ENCODE peak calls at places on chromosomes 11 and 22, in five cellular contexts. P is right lobe of liver, F is ovary, Y is transverse colon, K is psoas muscle. I is an unnamed sample. For H3K9me3, the result is how much of the 10 kb centered on the place peaks cover.

GRCh38 chr11:66787934-66788758 is 55.1 kb upstream of the RCE1 start:
- DNase-seq in P (no peak), F (no peak), Y (no peak), K (no peak), I (no peak)

GRCh38 chr22:20654343-20655208 is 119.3 kb upstream of the SERPIND1 start:
- DNase-seq in P (no peak), F (no peak), Y (no peak), K (no peak), I (peak)

GRCh38 chr11:12599408-12600143 is 74.6 kb upstream of the TEAD1 start:
- DNase-seq in P (peak), F (peak), Y (peak), K (peak), I (peak)

GRCh38 chr11:45801723-45802315 is 3.1 kb upstream of the SLC35C1 start:
- DNase-seq in P (no peak), F (no peak), Y (peak), K (no peak), I (no peak)

GRCh38 chr22:30828187-30829155 is 133.8 kb downstream of the OSBP2 start:
- DNase-seq in P (no peak), F (no peak), Y (no peak), K (no peak), I (no peak)

GRCh38 chr11:14318581-14318981 is 40.4 kb downstream of the RRAS2 start:
- DNase-seq in P (no peak), F (no peak), Y (no peak), K (no peak), I (no peak)

GRCh38 chr11:96827164-96827563 is 437.4 kb downstream of the JRKL start:
- DNase-seq in P (no peak), F (no peak), Y (no peak), K (no peak), I (peak)

GRCh38 chr11:112644410-112645131 is 316.6 kb upstream of the NCAM1 start:
- DNase-seq in P (no peak), F (no peak), Y (no peak), K (no peak), I (no peak)

GRCh38 chr22:45483918-45484499 is 18.7 kb upstream of the FBLN1 start:
- DNase-seq in P (peak), F (no peak), Y (no peak), K (no peak), I (no peak)

GRCh38 chr11:11293798-11294611 is 59.0 kb downstream of the CSNK2A3 start:
- DNase-seq in P (no peak), F (no peak), Y (no peak), K (no peak), I (no peak)

GRCh38 chr22:33381531-33382406 is 323.6 kb upstream of the SYN3 start:
- DNase-seq in P (no peak), F (no peak), Y (no peak), K (no peak), I (no peak)

GRCh38 chr11:101866619-101867491 is 48.0 kb upstream of the CEP126 start:
- DNase-seq in P (no peak), F (no peak), Y (no peak), K (no peak), I (no peak)

GRCh38 chr11:46682773-46683752 is 17.4 kb downstream of the ARHGAP1 start:
- DNase-seq in P (peak), F (no peak), Y (no peak), K (no peak), I (no peak)

GRCh38 chr22:24772493-24773220 is 1.9 kb downstream of the PIWIL3 start:
- DNase-seq in P (no peak), F (no peak), Y (no peak), K (no peak), I (no peak)

GRCh38 chr11:61752117-61752924 is at the start of gene MYRF:
- DNase-seq in P (no peak), F (peak), Y (peak), K (peak), I (peak)

GRCh38 chr11:31655483-31655882 is 145.9 kb downstream of the ELP4 start:
- DNase-seq in P (no peak), F (no peak), Y (no peak), K (no peak), I (no peak)

GRCh38 chr22:22578702-22579424 is 19.8 kb upstream of the PRAME start:
- DNase-seq in P (no peak), F (no peak), Y (no peak), K (peak), I (no peak)

GRCh38 chr22:23215294-23216204 is 35.2 kb downstream of the BCR start:
- DNase-seq in P (no peak), F (no peak), Y (no peak), K (no peak), I (peak)

GRCh38 chr11:66467756-66468155 is 1.1 kb downstream of the PELI3 start:
- DNase-seq in P (no peak), F (no peak), Y (peak), K (no peak), I (peak)

GRCh38 chr11:65398362-65398910 is 12.0 kb downstream of the FRMD8 start:
- DNase-seq in P (no peak), F (no peak), Y (no peak), K (no peak), I (no peak)
- H3K9me3 ChIP-seq in P (under half), F (under half), Y (under half), K (under half), I (under half)

GRCh38 chr11:71372693-71373657 is 75.2 kb downstream of the DHCR7 start:
- DNase-seq in P (no peak), F (no peak), Y (no peak), K (no peak), I (no peak)
- TF ChIP-seq CTCF in P (peak), F (no peak), Y (no peak), K (peak), I (peak)

DNA sequence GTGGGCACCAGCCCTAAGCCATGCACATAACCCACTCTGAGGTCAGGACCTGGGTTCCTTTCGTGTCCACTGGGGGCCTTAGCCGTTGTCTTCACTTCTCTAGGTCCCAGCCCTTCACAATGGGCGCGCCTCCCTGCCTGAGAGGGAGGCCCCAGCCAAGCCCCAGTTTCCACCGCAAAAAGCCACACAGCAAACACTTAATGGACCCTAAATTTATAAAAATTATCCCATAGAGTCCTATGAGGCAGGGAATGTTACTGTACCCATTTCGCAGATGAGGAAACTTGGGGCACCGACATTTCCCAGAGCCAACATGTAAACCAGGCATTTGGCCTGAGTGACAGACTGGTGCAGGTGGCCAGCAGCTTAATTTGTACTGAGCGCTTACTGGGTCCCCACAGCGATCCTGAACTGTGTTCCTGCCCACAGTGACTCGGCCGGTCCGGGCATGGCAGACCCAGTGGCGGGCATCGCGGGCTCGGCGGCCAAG is 1.3 kb downstream of the GAS2L1 start:
- DNase-seq in P (no peak), F (no peak), Y (no peak), K (no peak), I (no peak)
- H3K4me3 ChIP-seq in P (peak), F (peak), Y (peak), K (peak), I (peak)

DNA sequence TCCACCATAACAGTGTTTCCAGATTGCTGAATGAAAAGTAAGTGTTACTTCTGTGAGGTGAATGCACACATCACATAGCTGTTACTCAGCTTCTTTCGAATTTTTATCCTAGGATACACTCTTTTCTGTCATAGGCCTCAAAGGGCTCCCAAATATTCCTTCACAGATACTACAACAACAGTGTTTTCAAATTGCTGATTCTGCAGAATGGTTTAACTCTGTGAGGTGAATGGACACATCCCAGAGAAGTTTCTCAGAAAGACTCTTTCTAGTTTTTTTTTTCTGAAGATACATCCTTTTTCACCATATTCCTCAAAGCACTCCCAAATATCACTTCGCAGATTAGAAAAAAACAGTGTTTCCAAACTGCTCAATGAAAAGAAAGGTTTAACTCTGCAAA is 221.1 kb downstream of the OR4A5 start:
- DNase-seq in P (no peak), F (no peak), Y (no peak), K (no peak), I (no peak)
- H3K9me3 ChIP-seq in P (under half), F (under half), Y (half or more), K (half or more), I (under half)

GRCh38 chr22:38088723-38089473 is 4.9 kb upstream of the SLC16A8 start:
- DNase-seq in P (peak), F (no peak), Y (no peak), K (peak), I (no peak)
- TF ChIP-seq CTCF in P (no peak), F (no peak), Y (no peak), K (no peak), I (no peak)